ENCODE peak calls at places on chromosome 11, in six cellular contexts. One of them, this sample, is unnamed.

GRCh38 chr11:97269527-97269926 is 879.7 kb downstream of the JRKL start:
- DNase-seq in IMR-90: no peak
- DNase-seq in AG10803: no peak
- DNase-seq in mammary epithelial cell: peak
- DNase-seq in DND-41: no peak
- DNase-seq in CD4-positive, alpha-beta T cell: no peak
- DNase-seq in this sample: no peak

GRCh38 chr11:115379528-115379927 is 124.7 kb downstream of the CADM1 start:
- DNase-seq in IMR-90: peak
- DNase-seq in CD4-positive, alpha-beta T cell: no peak
- DNase-seq in mammary epithelial cell: no peak
- DNase-seq in DND-41: no peak
- DNase-seq in AG10803: no peak
- DNase-seq in this sample: no peak

GRCh38 chr11:33652930-33653329 is 47.7 kb downstream of the C11orf91 start:
- DNase-seq in IMR-90: no peak
- DNase-seq in DND-41: no peak
- DNase-seq in AG10803: no peak
- DNase-seq in CD4-positive, alpha-beta T cell: no peak
- DNase-seq in mammary epithelial cell: no peak
- DNase-seq in this sample: no peak

GRCh38 chr11:106714179-106714578 is 304.1 kb downstream of the GUCY1A2 start:
- DNase-seq in DND-41: no peak
- DNase-seq in AG10803: no peak
- DNase-seq in IMR-90: peak
- DNase-seq in mammary epithelial cell: no peak
- DNase-seq in CD4-positive, alpha-beta T cell: no peak
- DNase-seq in this sample: no peak

GRCh38 chr11:124863137-124863825 is 2.0 kb upstream of the ROBO3 start:
- DNase-seq in CD4-positive, alpha-beta T cell: no peak
- DNase-seq in mammary epithelial cell: no peak
- DNase-seq in IMR-90: peak
- DNase-seq in AG10803: peak
- DNase-seq in DND-41: no peak
- DNase-seq in this sample: no peak

GRCh38 chr11:94880216-94880615 is 93.1 kb downstream of the CWC15 start:
- DNase-seq in AG10803: no peak
- DNase-seq in mammary epithelial cell: peak
- DNase-seq in IMR-90: peak
- DNase-seq in CD4-positive, alpha-beta T cell: no peak
- DNase-seq in DND-41: no peak
- DNase-seq in this sample: no peak

GRCh38 chr11:61058583-61059259 is 43.6 kb upstream of the CD5 start:
- DNase-seq in mammary epithelial cell: no peak
- DNase-seq in DND-41: no peak
- DNase-seq in AG10803: no peak
- DNase-seq in CD4-positive, alpha-beta T cell: no peak
- DNase-seq in IMR-90: no peak
- DNase-seq in this sample: no peak

GRCh38 chr11:61290905-61291690 is 4.0 kb downstream of the VWCE start:
- DNase-seq in DND-41: no peak
- DNase-seq in AG10803: no peak
- DNase-seq in mammary epithelial cell: no peak
- DNase-seq in CD4-positive, alpha-beta T cell: no peak
- DNase-seq in IMR-90: no peak
- DNase-seq in this sample: no peak

GRCh38 chr11:88779551-88779950 is 286.2 kb downstream of the GRM5 start:
- DNase-seq in IMR-90: peak
- DNase-seq in AG10803: peak
- DNase-seq in CD4-positive, alpha-beta T cell: no peak
- DNase-seq in DND-41: no peak
- DNase-seq in mammary epithelial cell: peak
- DNase-seq in this sample: no peak

GRCh38 chr11:7657306-7658025 is 15.8 kb downstream of the CYB5R2 start:
- DNase-seq in AG10803: peak
- DNase-seq in IMR-90: peak
- DNase-seq in mammary epithelial cell: peak
- DNase-seq in CD4-positive, alpha-beta T cell: no peak
- DNase-seq in DND-41: no peak
- DNase-seq in this sample: no peak

GRCh38 chr11:101442171-101442570 is 141.6 kb downstream of the TRPC6 start:
- DNase-seq in IMR-90: peak
- DNase-seq in AG10803: peak
- DNase-seq in CD4-positive, alpha-beta T cell: no peak
- DNase-seq in DND-41: no peak
- DNase-seq in mammary epithelial cell: peak
- DNase-seq in this sample: no peak

GRCh38 chr11:96090711-96091110 is 166.8 kb upstream of the MTMR2 start:
- DNase-seq in DND-41: no peak
- DNase-seq in mammary epithelial cell: no peak
- DNase-seq in AG10803: peak
- DNase-seq in CD4-positive, alpha-beta T cell: no peak
- DNase-seq in IMR-90: peak
- DNase-seq in this sample: no peak

GRCh38 chr11:115159122-115159665 is 345.0 kb downstream of the CADM1 start:
- DNase-seq in AG10803: no peak
- DNase-seq in mammary epithelial cell: no peak
- DNase-seq in IMR-90: no peak
- DNase-seq in DND-41: no peak
- DNase-seq in CD4-positive, alpha-beta T cell: no peak
- DNase-seq in this sample: no peak

GRCh38 chr11:26753738-26754504 is 32.1 kb upstream of the SLC5A12 start:
- DNase-seq in CD4-positive, alpha-beta T cell: no peak
- DNase-seq in AG10803: peak
- DNase-seq in DND-41: peak
- DNase-seq in IMR-90: peak
- DNase-seq in mammary epithelial cell: peak
- DNase-seq in this sample: no peak

GRCh38 chr11:123166095-123166559 is 28.9 kb downstream of the CLMP start:
- DNase-seq in IMR-90: peak
- DNase-seq in mammary epithelial cell: peak
- DNase-seq in DND-41: peak
- DNase-seq in CD4-positive, alpha-beta T cell: no peak
- DNase-seq in AG10803: peak
- DNase-seq in this sample: peak

GRCh38 chr11:77361184-77361583 is 59.7 kb upstream of the GDPD4 start:
- DNase-seq in AG10803: peak
- DNase-seq in DND-41: no peak
- DNase-seq in CD4-positive, alpha-beta T cell: no peak
- DNase-seq in mammary epithelial cell: peak
- DNase-seq in IMR-90: peak
- DNase-seq in this sample: no peak

GRCh38 chr11:62353841-62354240 is 16.6 kb downstream of the ASRGL1 start:
- DNase-seq in mammary epithelial cell: no peak
- DNase-seq in AG10803: no peak
- DNase-seq in IMR-90: no peak
- DNase-seq in CD4-positive, alpha-beta T cell: no peak
- DNase-seq in DND-41: no peak
- DNase-seq in this sample: no peak

GRCh38 chr11:23991140-23991539 is 505.7 kb upstream of the LUZP2 start:
- DNase-seq in CD4-positive, alpha-beta T cell: no peak
- DNase-seq in mammary epithelial cell: no peak
- DNase-seq in AG10803: peak
- DNase-seq in DND-41: no peak
- DNase-seq in IMR-90: peak
- DNase-seq in this sample: no peak

GRCh38 chr11:49432242-49432848 is 223.9 kb upstream of the FOLH1 start:
- DNase-seq in AG10803: no peak
- DNase-seq in mammary epithelial cell: no peak
- DNase-seq in CD4-positive, alpha-beta T cell: no peak
- DNase-seq in DND-41: no peak
- DNase-seq in IMR-90: no peak
- DNase-seq in this sample: no peak

GRCh38 chr11:124670732-124671131 is 2.8 kb downstream of the SIAE start:
- DNase-seq in IMR-90: peak
- DNase-seq in CD4-positive, alpha-beta T cell: peak
- DNase-seq in AG10803: peak
- DNase-seq in mammary epithelial cell: no peak
- DNase-seq in DND-41: peak
- DNase-seq in this sample: no peak

GRCh38 chr11:44351898-44352498 is 42.1 kb upstream of the ALX4 start:
- DNase-seq in AG10803: no peak
- DNase-seq in CD4-positive, alpha-beta T cell: no peak
- DNase-seq in IMR-90: no peak
- DNase-seq in mammary epithelial cell: no peak
- DNase-seq in DND-41: no peak
- DNase-seq in this sample: no peak

GRCh38 chr11:44348114-44348513 is 38.2 kb upstream of the ALX4 start:
- DNase-seq in mammary epithelial cell: no peak
- DNase-seq in CD4-positive, alpha-beta T cell: no peak
- DNase-seq in AG10803: no peak
- DNase-seq in DND-41: no peak
- DNase-seq in IMR-90: no peak
- DNase-seq in this sample: no peak

GRCh38 chr11:44348721-44349120 is 38.8 kb upstream of the ALX4 start:
- DNase-seq in AG10803: no peak
- DNase-seq in CD4-positive, alpha-beta T cell: no peak
- DNase-seq in mammary epithelial cell: no peak
- DNase-seq in DND-41: no peak
- DNase-seq in IMR-90: no peak
- DNase-seq in this sample: no peak

GRCh38 chr11:44349328-44349727 is 39.4 kb upstream of the ALX4 start:
- DNase-seq in DND-41: no peak
- DNase-seq in IMR-90: no peak
- DNase-seq in AG10803: no peak
- DNase-seq in CD4-positive, alpha-beta T cell: no peak
- DNase-seq in mammary epithelial cell: no peak
- DNase-seq in this sample: no peak

DNA sequence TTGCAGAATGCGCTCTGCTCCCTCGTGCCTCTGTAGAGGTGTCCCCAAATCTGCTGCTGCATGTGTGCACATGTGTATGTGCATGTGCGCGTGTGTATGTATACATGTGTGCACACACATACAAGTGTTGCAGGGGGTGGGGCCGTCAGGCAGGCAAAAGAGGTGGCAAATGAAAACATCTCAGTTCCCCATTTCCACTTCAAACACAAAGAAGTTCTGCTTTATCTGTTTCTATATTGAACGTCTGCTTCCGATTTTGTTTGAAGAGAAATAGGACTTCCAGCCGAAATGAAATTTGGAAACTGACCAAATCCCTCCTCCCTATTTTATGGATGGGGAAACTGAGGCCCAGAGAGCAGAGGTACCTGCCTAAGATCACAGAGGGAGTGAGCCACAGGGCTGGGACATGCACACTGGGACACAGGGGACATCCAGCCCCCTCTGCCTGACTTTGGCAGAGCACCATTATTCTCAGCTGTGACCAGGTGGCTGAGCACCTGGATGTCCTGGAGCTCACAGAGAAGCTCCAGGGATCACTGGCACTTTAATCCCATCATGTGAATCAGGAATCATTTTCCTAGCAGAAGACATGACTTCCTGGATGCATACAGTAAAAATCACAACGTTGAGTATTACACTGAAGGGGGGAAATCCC is 41.2 kb upstream of the ALX4 start:
- DNase-seq in AG10803: no peak
- DNase-seq in DND-41: no peak
- DNase-seq in mammary epithelial cell: no peak
- DNase-seq in IMR-90: no peak
- DNase-seq in CD4-positive, alpha-beta T cell: no peak
- DNase-seq in this sample: no peak
- TF ChIP-seq CTCF in AG10803: no peak
- TF ChIP-seq CTCF in DND-41: no peak
- TF ChIP-seq CTCF in mammary epithelial cell: no peak
- TF ChIP-seq CTCF in IMR-90: no peak
- TF ChIP-seq CTCF in CD4-positive, alpha-beta T cell: no peak
- TF ChIP-seq CTCF in this sample: no peak

GRCh38 chr11:73178092-73178539 is 36.0 kb upstream of the FCHSD2 start:
- DNase-seq in CD4-positive, alpha-beta T cell: peak
- DNase-seq in DND-41: peak
- DNase-seq in AG10803: peak
- DNase-seq in mammary epithelial cell: peak
- DNase-seq in IMR-90: peak
- DNase-seq in this sample: peak
- TF ChIP-seq CTCF in CD4-positive, alpha-beta T cell: peak
- TF ChIP-seq CTCF in DND-41: peak
- TF ChIP-seq CTCF in AG10803: peak
- TF ChIP-seq CTCF in mammary epithelial cell: peak
- TF ChIP-seq CTCF in IMR-90: peak
- TF ChIP-seq CTCF in this sample: peak

DNA sequence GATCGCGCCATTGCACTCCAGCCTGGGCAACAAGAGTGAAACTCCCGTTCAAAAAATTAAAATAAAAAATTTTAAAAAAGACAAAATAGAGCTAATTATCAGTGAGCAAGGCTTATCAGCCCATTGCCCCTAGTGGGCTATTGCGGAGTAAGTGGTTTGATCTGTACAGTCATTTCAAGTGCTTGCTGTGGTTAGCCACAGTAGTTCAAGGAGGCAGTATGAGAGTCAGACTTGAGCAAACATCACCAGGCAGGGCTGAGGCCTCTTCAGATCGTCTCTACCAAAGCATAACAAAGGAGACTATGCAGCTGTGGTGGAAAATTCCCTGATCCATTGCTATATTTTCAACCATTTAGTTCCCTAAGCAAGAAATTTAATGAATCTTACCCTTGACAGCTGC is 4.3 kb upstream of the SBF2 start:
- DNase-seq in mammary epithelial cell: peak
- DNase-seq in AG10803: peak
- DNase-seq in IMR-90: peak
- DNase-seq in CD4-positive, alpha-beta T cell: peak
- DNase-seq in DND-41: peak
- DNase-seq in this sample: no peak
- TF ChIP-seq CTCF in mammary epithelial cell: peak
- TF ChIP-seq CTCF in AG10803: peak
- TF ChIP-seq CTCF in IMR-90: peak
- TF ChIP-seq CTCF in CD4-positive, alpha-beta T cell: no peak
- TF ChIP-seq CTCF in DND-41: peak
- TF ChIP-seq CTCF in this sample: no peak

GRCh38 chr11:18974192-18974591 is 35.0 kb upstream of the MRGPRX1 start:
- DNase-seq in DND-41: no peak
- DNase-seq in AG10803: no peak
- DNase-seq in IMR-90: no peak
- DNase-seq in CD4-positive, alpha-beta T cell: no peak
- DNase-seq in mammary epithelial cell: no peak
- DNase-seq in this sample: no peak
- TF ChIP-seq CTCF in DND-41: no peak
- TF ChIP-seq CTCF in AG10803: no peak
- TF ChIP-seq CTCF in IMR-90: no peak
- TF ChIP-seq CTCF in CD4-positive, alpha-beta T cell: no peak
- TF ChIP-seq CTCF in mammary epithelial cell: no peak
- TF ChIP-seq CTCF in this sample: no peak

GRCh38 chr11:132126973-132127900 is 756.8 kb downstream of the NTM start:
- DNase-seq in DND-41: no peak
- DNase-seq in CD4-positive, alpha-beta T cell: no peak
- DNase-seq in mammary epithelial cell: peak
- DNase-seq in AG10803: peak
- DNase-seq in IMR-90: peak
- DNase-seq in this sample: no peak
- TF ChIP-seq CTCF in DND-41: peak
- TF ChIP-seq CTCF in CD4-positive, alpha-beta T cell: no peak
- TF ChIP-seq CTCF in mammary epithelial cell: peak
- TF ChIP-seq CTCF in AG10803: peak
- TF ChIP-seq CTCF in IMR-90: peak
- TF ChIP-seq CTCF in this sample: peak

This sample was measured in mesothelial cell of epicardium.